ENCODE peak calls at places on chromosome 7, in seven cellular contexts. W, B, R, D, O, H and F are unnamed samples.

GRCh38 chr7:123533929-123534382 is 439 bp downstream of the IQUB start:
- DNase-seq in W (no peak), B (no peak), R (no peak), D (no peak), O (no peak), H (no peak), F (no peak)

GRCh38 chr7:65798111-65799075 is 74.5 kb upstream of the VKORC1L1 start:
- DNase-seq in W (no peak), B (no peak), R (no peak), D (no peak), O (no peak), H (no peak), F (no peak)

GRCh38 chr7:103487419-103487818 is 41.4 kb upstream of the SLC26A5 start:
- DNase-seq in W (no peak), B (no peak), R (no peak), D (no peak), O (no peak), H (no peak), F (no peak)

GRCh38 chr7:123570390-123571182 is 13.0 kb upstream of the NDUFA5 start:
- DNase-seq in W (no peak), B (no peak), R (no peak), D (no peak), O (no peak), H (no peak), F (no peak)

GRCh38 chr7:130144632-130145171 is 60.5 kb downstream of the TMEM209 start:
- DNase-seq in W (peak), B (no peak), R (no peak), D (no peak), O (no peak), H (no peak), F (peak)

GRCh38 chr7:94355389-94355788 is 39.3 kb upstream of the COL1A2 start:
- DNase-seq in W (no peak), B (no peak), R (no peak), D (no peak), O (no peak), H (no peak), F (no peak)

GRCh38 chr7:12493407-12493806 is 77.1 kb upstream of the SCIN start:
- DNase-seq in W (no peak), B (no peak), R (no peak), D (no peak), O (no peak), H (no peak), F (no peak)

GRCh38 chr7:150462413-150462812 is 12.0 kb downstream of the GIMAP8 start:
- DNase-seq in W (no peak), B (no peak), R (no peak), D (no peak), O (no peak), H (no peak), F (no peak)

GRCh38 chr7:24255139-24255538 is 28.9 kb upstream of the NPY start:
- DNase-seq in W (no peak), B (no peak), R (no peak), D (no peak), O (no peak), H (no peak), F (no peak)

GRCh38 chr7:78620931-78621330 is 822.4 kb downstream of the PHTF2 start:
- DNase-seq in W (no peak), B (no peak), R (no peak), D (peak), O (peak), H (no peak), F (no peak)

GRCh38 chr7:17532861-17533404 is 234.5 kb downstream of the AHR start:
- DNase-seq in W (no peak), B (no peak), R (no peak), D (no peak), O (no peak), H (no peak), F (peak)

GRCh38 chr7:129136887-129137647 is 7.4 kb upstream of the TSPAN33 start:
- DNase-seq in W (no peak), B (no peak), R (no peak), D (no peak), O (no peak), H (no peak), F (no peak)

GRCh38 chr7:101172854-101173751 is 7.0 kb downstream of the NAT16 start:
- DNase-seq in W (peak), B (no peak), R (no peak), D (peak), O (peak), H (peak), F (peak)

GRCh38 chr7:21104124-21104500 is 317.4 kb upstream of the SP8 start:
- DNase-seq in W (no peak), B (no peak), R (no peak), D (no peak), O (no peak), H (no peak), F (no peak)

GRCh38 chr7:69114374-69114773 is 483.9 kb upstream of the AUTS2 start:
- DNase-seq in W (no peak), B (no peak), R (no peak), D (no peak), O (no peak), H (no peak), F (no peak)

GRCh38 chr7:79137942-79138341 is 315.5 kb downstream of the MAGI2 start:
- DNase-seq in W (no peak), B (no peak), R (no peak), D (no peak), O (no peak), H (no peak), F (no peak)

GRCh38 chr7:111630862-111631261 is 68.6 kb upstream of the IMMP2L start:
- DNase-seq in W (no peak), B (no peak), R (no peak), D (no peak), O (no peak), H (no peak), F (no peak)

GRCh38 chr7:123148813-123149212 is 51.0 kb downstream of the SLC13A1 start:
- DNase-seq in W (no peak), B (no peak), R (no peak), D (no peak), O (no peak), H (no peak), F (no peak)

GRCh38 chr7:74029094-74029785 is 1.3 kb downstream of the ELN start:
- DNase-seq in W (no peak), B (no peak), R (no peak), D (no peak), O (no peak), H (no peak), F (no peak)

GRCh38 chr7:23598321-23598720 is 1.1 kb downstream of the CCDC126 start:
- DNase-seq in W (no peak), B (no peak), R (no peak), D (no peak), O (peak), H (no peak), F (no peak)

GRCh38 chr7:74498354-74498753 is 44.6 kb downstream of the GTF2IRD1 start:
- DNase-seq in W (no peak), B (no peak), R (no peak), D (no peak), O (no peak), H (no peak), F (no peak)

GRCh38 chr7:12756841-12757240 is 69.4 kb downstream of the ARL4A start:
- DNase-seq in W (no peak), B (no peak), R (no peak), D (no peak), O (no peak), H (no peak), F (no peak)

GRCh38 chr7:101121996-101122932 is 4.6 kb upstream of the SERPINE1 start:
- DNase-seq in W (peak), B (peak), R (no peak), D (peak), O (peak), H (peak), F (peak)

GRCh38 chr7:11212080-11212711 is 238.5 kb downstream of the PHF14 start:
- DNase-seq in W (peak), B (peak), R (peak), D (peak), O (peak), H (no peak), F (peak)

GRCh38 chr7:70432567-70433001 is 699.4 kb upstream of the GALNT17 start:
- DNase-seq in W (no peak), B (no peak), R (no peak), D (no peak), O (no peak), H (no peak), F (no peak)

GRCh38 chr7:153385502-153385901 is 626.0 kb downstream of the ACTR3B start:
- DNase-seq in W (no peak), B (no peak), R (no peak), D (no peak), O (no peak), H (no peak), F (no peak)

GRCh38 chr7:98394377-98394836 is 6.5 kb downstream of the BAIAP2L1 start:
- DNase-seq in W (no peak), B (no peak), R (no peak), D (no peak), O (no peak), H (no peak), F (no peak)

GRCh38 chr7:50782376-50783208 is at the start of gene GRB10:
- DNase-seq in W (no peak), B (no peak), R (peak), D (peak), O (peak), H (peak), F (peak)

GRCh38 chr7:55028011-55028410 is 9.2 kb downstream of the EGFR start:
- DNase-seq in W (no peak), B (no peak), R (no peak), D (no peak), O (no peak), H (no peak), F (no peak)

GRCh38 chr7:105496501-105496900 is 25.6 kb downstream of the PUS7 start:
- DNase-seq in W (no peak), B (peak), R (no peak), D (no peak), O (no peak), H (no peak), F (no peak)

GRCh38 chr7:41956276-41956675 is 253.4 kb upstream of the INHBA start:
- DNase-seq in W (no peak), B (no peak), R (no peak), D (no peak), O (no peak), H (no peak), F (no peak)

GRCh38 chr7:55590517-55591281 is 18.4 kb upstream of the VOPP1 start:
- DNase-seq in W (no peak), B (no peak), R (no peak), D (no peak), O (no peak), H (no peak), F (no peak)

GRCh38 chr7:129553861-129554530 is 51.7 kb downstream of the SMKR1 start:
- DNase-seq in W (no peak), B (no peak), R (no peak), D (no peak), O (no peak), H (no peak), F (no peak)

GRCh38 chr7:130904031-130904757 is 170.2 kb upstream of the KLF14 start:
- DNase-seq in W (no peak), B (no peak), R (no peak), D (no peak), O (no peak), H (no peak), F (no peak)

GRCh38 chr7:2472744-2473143 is 3.5 kb downstream of the GRIFIN start:
- DNase-seq in W (no peak), B (no peak), R (no peak), D (no peak), O (no peak), H (no peak), F (no peak)

GRCh38 chr7:111749625-111750024 is 187.3 kb upstream of the IMMP2L start:
- DNase-seq in W (no peak), B (no peak), R (no peak), D (no peak), O (no peak), H (no peak), F (no peak)

GRCh38 chr7:23593706-23594105 is 3.5 kb upstream of the CCDC126 start:
- DNase-seq in W (no peak), B (no peak), R (no peak), D (no peak), O (no peak), H (no peak), F (no peak)

GRCh38 chr7:74612015-74612829 is 45.3 kb upstream of the GTF2I start:
- DNase-seq in W (peak), B (no peak), R (peak), D (no peak), O (peak), H (peak), F (peak)

GRCh38 chr7:117061751-117062150 is 108.5 kb downstream of the ST7 start:
- DNase-seq in W (no peak), B (no peak), R (no peak), D (no peak), O (no peak), H (no peak), F (no peak)

GRCh38 chr7:82051641-82052040 is 281.8 kb upstream of the HGF start:
- DNase-seq in W (no peak), B (no peak), R (no peak), D (no peak), O (no peak), H (no peak), F (no peak)

GRCh38 chr7:82053453-82054032 is 283.7 kb upstream of the HGF start:
- DNase-seq in W (no peak), B (no peak), R (no peak), D (no peak), O (no peak), H (no peak), F (no peak)

GRCh38 chr7:82050792-82051191 is 280.9 kb upstream of the HGF start:
- DNase-seq in W (no peak), B (no peak), R (no peak), D (no peak), O (no peak), H (no peak), F (no peak)

GRCh38 chr7:82049442-82049841 is 279.6 kb upstream of the HGF start:
- DNase-seq in W (no peak), B (no peak), R (no peak), D (no peak), O (no peak), H (no peak), F (no peak)

DNA sequence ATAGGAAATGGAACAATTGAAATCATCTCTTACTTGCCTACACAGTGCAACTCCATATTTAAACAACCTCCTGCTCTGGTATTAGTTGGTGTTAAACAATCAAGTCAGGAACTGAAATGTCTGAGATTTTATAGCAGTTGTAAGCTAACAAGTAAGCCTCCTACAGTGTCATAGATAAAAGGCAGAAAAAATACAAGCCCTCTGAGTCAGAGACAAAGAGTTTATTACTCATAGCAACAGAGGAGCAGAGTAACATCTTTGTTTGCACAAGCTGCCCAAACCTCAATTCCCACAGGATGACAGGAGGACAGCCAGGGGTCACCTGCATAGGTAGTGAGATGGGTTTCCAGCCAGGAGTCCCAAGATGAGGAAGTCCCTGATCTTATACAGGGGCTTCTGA is 280.3 kb upstream of the HGF start:
- DNase-seq in W (no peak), B (peak), R (no peak), D (no peak), O (peak), H (no peak), F (peak)
- TF ChIP-seq CTCF in W (no peak), B (no peak), R (no peak), D (no peak), O (no peak), H (no peak), F (no peak)

DNA sequence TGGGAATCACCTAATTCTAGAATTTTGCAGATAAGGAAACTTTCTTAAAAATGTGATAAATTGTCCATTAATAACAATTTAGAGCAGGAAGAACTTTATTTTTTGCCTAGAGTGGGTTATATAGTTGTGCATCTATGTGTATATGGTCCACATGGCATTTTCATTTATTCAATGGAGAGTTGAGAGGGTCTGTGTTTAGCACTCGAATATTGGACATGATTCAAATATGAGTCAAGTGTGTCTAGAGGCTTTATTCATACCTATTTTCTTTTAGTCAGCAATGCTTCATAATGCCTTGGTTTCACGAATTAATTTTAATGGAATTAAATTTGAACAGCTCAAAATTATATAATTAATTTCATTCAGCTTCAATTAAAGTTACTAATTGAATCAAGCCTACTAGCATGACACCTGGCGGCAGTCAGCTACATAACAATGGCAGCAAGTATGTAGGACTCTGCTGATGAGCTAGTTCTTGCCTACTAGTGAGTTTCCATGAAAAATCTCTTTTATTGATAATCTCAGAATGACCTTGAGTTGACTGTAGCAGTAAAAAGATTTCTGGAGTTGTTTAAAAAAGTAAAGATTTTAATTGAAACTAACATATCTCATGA is 17.7 kb downstream of the MDFIC start:
- DNase-seq in W (no peak), B (no peak), R (no peak), D (no peak), O (peak), H (no peak), F (no peak)
- TF ChIP-seq CTCF in W (no peak), B (peak), R (no peak), D (peak), O (peak), H (no peak), F (no peak)

GRCh38 chr7:26857170-26857533 is 7.2 kb downstream of the SKAP2 start:
- DNase-seq in W (no peak), B (no peak), R (no peak), D (no peak), O (no peak), H (no peak), F (no peak)

GRCh38 chr7:26856481-26856880 is 7.9 kb downstream of the SKAP2 start:
- DNase-seq in W (no peak), B (no peak), R (no peak), D (no peak), O (no peak), H (no peak), F (no peak)

GRCh38 chr7:26854932-26855331 is 9.5 kb downstream of the SKAP2 start:
- DNase-seq in W (no peak), B (no peak), R (no peak), D (no peak), O (no peak), H (no peak), F (no peak)

GRCh38 chr7:26855421-26855820 is 9.0 kb downstream of the SKAP2 start:
- DNase-seq in W (no peak), B (no peak), R (no peak), D (no peak), O (no peak), H (no peak), F (no peak)

GRCh38 chr7:26853788-26854393 is 10.5 kb downstream of the SKAP2 start:
- DNase-seq in W (no peak), B (no peak), R (no peak), D (no peak), O (peak), H (no peak), F (no peak)
- TF ChIP-seq CTCF in W (peak), B (peak), R (peak), D (peak), O (peak), H (peak), F (peak)

DNA sequence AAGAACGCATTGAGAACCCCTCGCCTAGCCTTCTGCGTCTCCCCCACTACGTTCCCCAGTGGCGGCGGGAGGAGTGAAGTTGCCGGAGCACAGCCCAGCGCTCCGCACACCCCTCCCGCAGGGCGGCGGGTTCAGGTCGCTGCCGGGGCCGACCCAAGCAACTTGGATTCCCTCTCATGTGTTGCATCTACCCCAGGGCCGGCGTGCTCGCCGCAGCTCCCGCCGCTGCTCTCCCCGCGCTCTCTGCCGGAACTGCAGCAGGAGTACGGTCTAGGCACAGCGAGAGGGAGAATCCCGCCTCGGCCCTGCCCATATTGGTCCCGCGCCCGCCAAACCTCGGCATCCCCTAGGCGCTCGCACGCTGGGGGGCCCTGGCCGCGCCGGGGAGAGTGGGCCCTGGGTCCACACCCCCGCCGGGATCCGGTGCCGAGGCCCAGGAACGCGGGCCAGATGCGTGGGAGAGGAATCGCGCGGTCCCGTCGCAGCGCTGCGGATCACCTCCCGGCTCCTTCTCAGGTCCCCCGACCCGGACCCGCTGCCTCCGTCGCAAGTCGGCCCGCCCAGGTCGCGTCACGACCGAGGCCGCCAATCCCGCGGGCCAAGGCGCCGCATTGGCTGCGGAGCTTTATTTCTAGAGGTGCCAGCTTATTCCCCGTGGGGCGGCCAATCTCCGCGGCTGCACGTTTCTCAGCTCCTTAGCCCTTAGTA is 648 bp upstream of the TMEM243 start:
- DNase-seq in W (peak), B (peak), R (peak), D (peak), O (peak), H (peak), F (peak)
- TF ChIP-seq CTCF in W (no peak), B (no peak), R (peak), D (no peak), O (no peak), H (no peak), F (no peak)

GRCh38 chr7:49158321-49158720 is 234.0 kb downstream of the CDC14C start:
- DNase-seq in W (no peak), B (no peak), R (no peak), D (no peak), O (no peak), H (no peak), F (no peak)
- TF ChIP-seq CTCF in W (no peak), B (no peak), R (no peak), D (no peak), O (no peak), H (no peak), F (no peak)

GRCh38 chr7:31307941-31308340 is 32.6 kb downstream of the NEUROD6 start:
- DNase-seq in W (no peak), B (no peak), R (no peak), D (no peak), O (no peak), H (no peak), F (no peak)
- TF ChIP-seq CTCF in W (no peak), B (no peak), R (no peak), D (no peak), O (no peak), H (no peak), F (no peak)

GRCh38 chr7:134686782-134687181 is 40.1 kb downstream of the BPGM start:
- DNase-seq in W (no peak), B (no peak), R (no peak), D (no peak), O (peak), H (no peak), F (no peak)
- TF ChIP-seq CTCF in W (no peak), B (peak), R (peak), D (peak), O (peak), H (peak), F (peak)

GRCh38 chr7:44967571-44968446 is 11.0 kb downstream of the MYO1G start:
- DNase-seq in W (no peak), B (peak), R (no peak), D (peak), O (peak), H (no peak), F (no peak)
- TF ChIP-seq CTCF in W (no peak), B (no peak), R (peak), D (peak), O (peak), H (peak), F (no peak)

GRCh38 chr7:132240821-132241422 is 335.3 kb downstream of the PLXNA4 start:
- DNase-seq in W (no peak), B (no peak), R (no peak), D (no peak), O (no peak), H (no peak), F (no peak)

GRCh38 chr7:132243463-132243862 is 332.8 kb downstream of the PLXNA4 start:
- DNase-seq in W (no peak), B (no peak), R (no peak), D (no peak), O (no peak), H (no peak), F (no peak)

GRCh38 chr7:132240262-132240661 is 336.0 kb downstream of the PLXNA4 start:
- DNase-seq in W (no peak), B (no peak), R (no peak), D (no peak), O (no peak), H (no peak), F (no peak)

GRCh38 chr7:132242192-132242812 is 334.0 kb downstream of the PLXNA4 start:
- DNase-seq in W (no peak), B (no peak), R (no peak), D (no peak), O (no peak), H (no peak), F (no peak)

GRCh38 chr7:132239422-132239994 is 336.8 kb downstream of the PLXNA4 start:
- DNase-seq in W (no peak), B (no peak), R (no peak), D (no peak), O (no peak), H (no peak), F (no peak)
- TF ChIP-seq CTCF in W (no peak), B (no peak), R (no peak), D (peak), O (peak), H (no peak), F (no peak)